ENCODE peak calls at places on chromosomes 5 and 9, in eight cellular contexts. One of them, this sample, is unnamed. For H3K9me3, the result is how much of the 10 kb centered on the place peaks cover.

GRCh38 chr5:154267516-154267915 is 77.0 kb downstream of the GALNT10 start:
- DNase-seq in tibial artery: no peak
- DNase-seq in tibial nerve: no peak
- DNase-seq in spleen: no peak
- DNase-seq in mucosa of descending colon: no peak
- DNase-seq in HCT116: no peak
- DNase-seq in A549: no peak
- DNase-seq in fibroblast of lung: no peak
- DNase-seq in this sample: no peak

GRCh38 chr5:112628219-112628618 is 109.5 kb upstream of the APC start:
- DNase-seq in tibial artery: no peak
- DNase-seq in tibial nerve: no peak
- DNase-seq in spleen: no peak
- DNase-seq in mucosa of descending colon: no peak
- DNase-seq in HCT116: no peak
- DNase-seq in A549: no peak
- DNase-seq in fibroblast of lung: no peak
- DNase-seq in this sample: no peak

GRCh38 chr9:755454-756381 is 85.8 kb upstream of the DMRT1 start:
- DNase-seq in tibial artery: no peak
- DNase-seq in tibial nerve: no peak
- DNase-seq in spleen: no peak
- DNase-seq in mucosa of descending colon: no peak
- DNase-seq in HCT116: peak
- DNase-seq in A549: no peak
- DNase-seq in fibroblast of lung: peak
- DNase-seq in this sample: no peak

GRCh38 chr9:37096628-37097027 is 23.7 kb upstream of the ZCCHC7 start:
- DNase-seq in tibial artery: no peak
- DNase-seq in tibial nerve: no peak
- DNase-seq in spleen: no peak
- DNase-seq in mucosa of descending colon: no peak
- DNase-seq in HCT116: no peak
- DNase-seq in A549: no peak
- DNase-seq in fibroblast of lung: no peak
- DNase-seq in this sample: no peak

GRCh38 chr5:57841671-57842375 is 359.2 kb upstream of the ACTBL2 start:
- DNase-seq in tibial artery: no peak
- DNase-seq in tibial nerve: no peak
- DNase-seq in spleen: no peak
- DNase-seq in mucosa of descending colon: no peak
- DNase-seq in HCT116: peak
- DNase-seq in A549: peak
- DNase-seq in fibroblast of lung: peak
- DNase-seq in this sample: no peak

GRCh38 chr5:124504081-124504916 is 242.1 kb downstream of the ZNF608 start:
- DNase-seq in tibial artery: no peak
- DNase-seq in tibial nerve: no peak
- DNase-seq in spleen: no peak
- DNase-seq in mucosa of descending colon: no peak
- DNase-seq in HCT116: no peak
- DNase-seq in A549: no peak
- DNase-seq in fibroblast of lung: peak
- DNase-seq in this sample: no peak

GRCh38 chr9:132998861-132999635 is 20.6 kb downstream of the GFI1B start:
- DNase-seq in tibial artery: peak
- DNase-seq in tibial nerve: no peak
- DNase-seq in spleen: peak
- DNase-seq in mucosa of descending colon: no peak
- DNase-seq in HCT116: no peak
- DNase-seq in A549: no peak
- DNase-seq in fibroblast of lung: no peak
- DNase-seq in this sample: no peak

GRCh38 chr5:2156358-2157059 is 273.8 kb upstream of the IRX4 start:
- DNase-seq in tibial artery: no peak
- DNase-seq in tibial nerve: no peak
- DNase-seq in spleen: peak
- DNase-seq in mucosa of descending colon: no peak
- DNase-seq in HCT116: no peak
- DNase-seq in A549: no peak
- DNase-seq in fibroblast of lung: no peak
- DNase-seq in this sample: no peak

GRCh38 chr5:14475013-14475412 is 106.6 kb upstream of the OTULINL start:
- DNase-seq in tibial artery: no peak
- DNase-seq in tibial nerve: no peak
- DNase-seq in spleen: no peak
- DNase-seq in mucosa of descending colon: no peak
- DNase-seq in HCT116: no peak
- DNase-seq in A549: no peak
- DNase-seq in fibroblast of lung: no peak
- DNase-seq in this sample: no peak

GRCh38 chr5:141343953-141344463 is 379 bp downstream of the PCDHGA3 start:
- DNase-seq in tibial artery: no peak
- DNase-seq in tibial nerve: no peak
- DNase-seq in spleen: no peak
- DNase-seq in mucosa of descending colon: no peak
- DNase-seq in HCT116: no peak
- DNase-seq in A549: no peak
- DNase-seq in fibroblast of lung: no peak
- DNase-seq in this sample: no peak

GRCh38 chr5:141338538-141339306 is at the start of gene PCDHGA2:
- DNase-seq in tibial artery: no peak
- DNase-seq in tibial nerve: no peak
- DNase-seq in spleen: no peak
- DNase-seq in mucosa of descending colon: no peak
- DNase-seq in HCT116: no peak
- DNase-seq in A549: peak
- DNase-seq in fibroblast of lung: peak
- DNase-seq in this sample: no peak

GRCh38 chr5:141345327-141345726 is 1.7 kb downstream of the PCDHGA3 start:
- DNase-seq in tibial artery: no peak
- DNase-seq in tibial nerve: no peak
- DNase-seq in spleen: no peak
- DNase-seq in mucosa of descending colon: no peak
- DNase-seq in HCT116: no peak
- DNase-seq in A549: no peak
- DNase-seq in fibroblast of lung: no peak
- DNase-seq in this sample: no peak

GRCh38 chr5:141343242-141343952 is at the start of gene PCDHGA3:
- DNase-seq in tibial artery: no peak
- DNase-seq in tibial nerve: no peak
- DNase-seq in spleen: no peak
- DNase-seq in mucosa of descending colon: no peak
- DNase-seq in HCT116: no peak
- DNase-seq in A549: no peak
- DNase-seq in fibroblast of lung: peak
- DNase-seq in this sample: no peak

GRCh38 chr5:141342773-141343172 is 856 bp upstream of the PCDHGA3 start:
- DNase-seq in tibial artery: no peak
- DNase-seq in tibial nerve: no peak
- DNase-seq in spleen: no peak
- DNase-seq in mucosa of descending colon: no peak
- DNase-seq in HCT116: no peak
- DNase-seq in A549: no peak
- DNase-seq in fibroblast of lung: no peak
- DNase-seq in this sample: no peak
- H3K9me3 ChIP-seq in tibial artery: half or more
- H3K9me3 ChIP-seq in tibial nerve: half or more
- H3K9me3 ChIP-seq in spleen: half or more
- H3K9me3 ChIP-seq in mucosa of descending colon: half or more
- H3K9me3 ChIP-seq in HCT116: under half
- H3K9me3 ChIP-seq in A549: under half
- H3K9me3 ChIP-seq in fibroblast of lung: under half
- H3K9me3 ChIP-seq in this sample: under half

GRCh38 chr5:32769711-32770110 is 58.6 kb downstream of the NPR3 start:
- DNase-seq in tibial artery: no peak
- DNase-seq in tibial nerve: no peak
- DNase-seq in spleen: no peak
- DNase-seq in mucosa of descending colon: no peak
- DNase-seq in HCT116: no peak
- DNase-seq in A549: no peak
- DNase-seq in fibroblast of lung: no peak
- DNase-seq in this sample: no peak

GRCh38 chr5:32773944-32774343 is 62.8 kb downstream of the NPR3 start:
- DNase-seq in tibial artery: no peak
- DNase-seq in tibial nerve: no peak
- DNase-seq in spleen: no peak
- DNase-seq in mucosa of descending colon: no peak
- DNase-seq in HCT116: no peak
- DNase-seq in A549: no peak
- DNase-seq in fibroblast of lung: no peak
- DNase-seq in this sample: no peak

GRCh38 chr5:32767948-32768427 is 56.9 kb downstream of the NPR3 start:
- DNase-seq in tibial artery: peak
- DNase-seq in tibial nerve: no peak
- DNase-seq in spleen: no peak
- DNase-seq in mucosa of descending colon: no peak
- DNase-seq in HCT116: peak
- DNase-seq in A549: peak
- DNase-seq in fibroblast of lung: peak
- DNase-seq in this sample: no peak

GRCh38 chr5:32770444-32770843 is 59.3 kb downstream of the NPR3 start:
- DNase-seq in tibial artery: no peak
- DNase-seq in tibial nerve: no peak
- DNase-seq in spleen: no peak
- DNase-seq in mucosa of descending colon: no peak
- DNase-seq in HCT116: no peak
- DNase-seq in A549: no peak
- DNase-seq in fibroblast of lung: no peak
- DNase-seq in this sample: no peak

DNA sequence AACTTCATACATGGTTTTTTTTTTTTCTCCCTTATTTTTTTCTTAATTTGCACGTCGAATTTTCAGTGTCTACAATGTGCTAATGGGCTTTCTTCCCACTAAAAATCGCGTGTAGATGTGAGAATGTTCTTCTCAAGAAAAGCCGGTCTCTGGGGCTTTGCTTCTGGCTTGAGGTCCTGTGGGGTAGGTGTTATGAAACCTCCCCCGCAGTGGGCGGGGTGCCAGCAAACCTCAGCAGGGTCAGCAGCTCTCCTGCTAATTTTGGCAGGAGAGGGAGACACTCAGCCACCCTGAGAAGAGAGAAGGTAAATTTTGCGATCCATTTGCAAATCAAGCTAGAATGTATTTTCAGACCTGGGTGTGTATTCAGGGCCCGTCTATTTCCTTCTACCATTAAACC is 59.9 kb downstream of the NPR3 start:
- DNase-seq in tibial artery: peak
- DNase-seq in tibial nerve: no peak
- DNase-seq in spleen: no peak
- DNase-seq in mucosa of descending colon: no peak
- DNase-seq in HCT116: no peak
- DNase-seq in A549: no peak
- DNase-seq in fibroblast of lung: no peak
- DNase-seq in this sample: no peak
- H3K9me3 ChIP-seq in tibial artery: under half
- H3K9me3 ChIP-seq in tibial nerve: under half
- H3K9me3 ChIP-seq in spleen: under half
- H3K9me3 ChIP-seq in mucosa of descending colon: under half
- H3K9me3 ChIP-seq in HCT116: under half
- H3K9me3 ChIP-seq in A549: under half
- H3K9me3 ChIP-seq in fibroblast of lung: under half
- H3K9me3 ChIP-seq in this sample: under half

GRCh38 chr9:101403886-101404285 is 5.2 kb downstream of the ZNF189 start:
- DNase-seq in tibial artery: no peak
- DNase-seq in tibial nerve: no peak
- DNase-seq in spleen: no peak
- DNase-seq in mucosa of descending colon: no peak
- DNase-seq in HCT116: no peak
- DNase-seq in A549: no peak
- DNase-seq in fibroblast of lung: no peak
- DNase-seq in this sample: no peak

GRCh38 chr9:101409079-101409477 is 10.4 kb downstream of the ZNF189 start:
- DNase-seq in tibial artery: no peak
- DNase-seq in tibial nerve: no peak
- DNase-seq in spleen: no peak
- DNase-seq in mucosa of descending colon: no peak
- DNase-seq in HCT116: no peak
- DNase-seq in A549: no peak
- DNase-seq in fibroblast of lung: peak
- DNase-seq in this sample: no peak

GRCh38 chr9:101408374-101409078 is 9.9 kb downstream of the ZNF189 start:
- DNase-seq in tibial artery: no peak
- DNase-seq in tibial nerve: no peak
- DNase-seq in spleen: no peak
- DNase-seq in mucosa of descending colon: no peak
- DNase-seq in HCT116: no peak
- DNase-seq in A549: no peak
- DNase-seq in fibroblast of lung: peak
- DNase-seq in this sample: no peak
- H3K9me3 ChIP-seq in tibial artery: half or more
- H3K9me3 ChIP-seq in tibial nerve: half or more
- H3K9me3 ChIP-seq in spleen: half or more
- H3K9me3 ChIP-seq in mucosa of descending colon: half or more
- H3K9me3 ChIP-seq in HCT116: under half
- H3K9me3 ChIP-seq in A549: half or more
- H3K9me3 ChIP-seq in fibroblast of lung: under half
- H3K9me3 ChIP-seq in this sample: under half

DNA sequence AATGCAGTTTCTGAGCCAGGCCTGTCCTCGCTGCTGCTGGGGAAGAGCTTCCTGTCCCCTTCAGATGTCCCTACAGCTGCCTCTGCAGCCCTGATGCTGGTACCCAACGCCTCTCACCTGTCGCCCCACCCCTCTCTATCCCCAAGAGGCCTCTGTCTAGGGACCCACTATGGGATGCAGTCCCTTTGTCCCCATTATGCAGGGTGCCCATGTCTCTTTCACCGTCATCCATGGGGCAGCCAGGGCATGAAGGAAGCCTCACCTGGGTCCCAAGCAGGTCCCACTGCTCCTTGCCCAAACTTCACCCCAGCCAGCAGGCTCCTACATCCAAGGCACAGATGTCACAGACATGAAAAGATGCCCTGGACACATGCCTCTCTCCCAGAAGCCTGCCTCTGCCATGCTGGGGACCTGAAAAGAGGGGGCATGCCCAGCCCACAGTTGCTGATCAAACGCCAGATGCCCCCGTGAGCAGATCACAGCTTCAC is 81.2 kb downstream of the ADAMTS2 start:
- DNase-seq in tibial artery: no peak
- DNase-seq in tibial nerve: no peak
- DNase-seq in spleen: no peak
- DNase-seq in mucosa of descending colon: no peak
- DNase-seq in HCT116: no peak
- DNase-seq in A549: no peak
- DNase-seq in fibroblast of lung: no peak
- DNase-seq in this sample: no peak
- H3K9me3 ChIP-seq in tibial artery: under half
- H3K9me3 ChIP-seq in tibial nerve: under half
- H3K9me3 ChIP-seq in spleen: under half
- H3K9me3 ChIP-seq in mucosa of descending colon: under half
- H3K9me3 ChIP-seq in HCT116: under half
- H3K9me3 ChIP-seq in A549: under half
- H3K9me3 ChIP-seq in fibroblast of lung: under half
- H3K9me3 ChIP-seq in this sample: under half

GRCh38 chr9:72898784-72899733 is 53.8 kb downstream of the ALDH1A1 start:
- DNase-seq in tibial artery: no peak
- DNase-seq in tibial nerve: no peak
- DNase-seq in spleen: no peak
- DNase-seq in mucosa of descending colon: no peak
- DNase-seq in HCT116: no peak
- DNase-seq in A549: no peak
- DNase-seq in fibroblast of lung: no peak
- DNase-seq in this sample: no peak
- H3K9me3 ChIP-seq in tibial artery: under half
- H3K9me3 ChIP-seq in tibial nerve: under half
- H3K9me3 ChIP-seq in spleen: under half
- H3K9me3 ChIP-seq in mucosa of descending colon: under half
- H3K9me3 ChIP-seq in HCT116: under half
- H3K9me3 ChIP-seq in A549: under half
- H3K9me3 ChIP-seq in fibroblast of lung: under half
- H3K9me3 ChIP-seq in this sample: under half